ENCODE peak calls at places on chromosomes 5 and 9, in seven cellular contexts. One of them, this sample, is unnamed.

GRCh38 chr5:71887680-71888079 is 168.6 kb downstream of the CARTPT start:
- DNase-seq in GM06990: peak
- DNase-seq in CD4-positive, alpha-beta T cell: no peak
- DNase-seq in NCI-H1436: peak
- DNase-seq in stromal cell of bone marrow: peak
- DNase-seq in left colon: no peak
- DNase-seq in mucosa of descending colon: no peak
- DNase-seq in this sample: peak

GRCh38 chr5:39211773-39212172 is 7.6 kb downstream of the FYB1 start:
- DNase-seq in left colon: no peak
- DNase-seq in NCI-H1436: no peak
- DNase-seq in GM06990: no peak
- DNase-seq in stromal cell of bone marrow: no peak
- DNase-seq in mucosa of descending colon: no peak
- DNase-seq in CD4-positive, alpha-beta T cell: no peak
- DNase-seq in this sample: no peak

GRCh38 chr5:160287378-160288051 is 24.8 kb downstream of the CCNJL start:
- DNase-seq in CD4-positive, alpha-beta T cell: no peak
- DNase-seq in left colon: peak
- DNase-seq in GM06990: no peak
- DNase-seq in NCI-H1436: no peak
- DNase-seq in mucosa of descending colon: peak
- DNase-seq in stromal cell of bone marrow: no peak
- DNase-seq in this sample: no peak

GRCh38 chr9:89522261-89522978 is 24.5 kb upstream of the SEMA4D start:
- DNase-seq in GM06990: peak
- DNase-seq in mucosa of descending colon: no peak
- DNase-seq in NCI-H1436: no peak
- DNase-seq in stromal cell of bone marrow: no peak
- DNase-seq in CD4-positive, alpha-beta T cell: peak
- DNase-seq in left colon: peak
- DNase-seq in this sample: no peak

GRCh38 chr9:89654025-89654662 is 49.3 kb downstream of the GADD45G start:
- DNase-seq in NCI-H1436: no peak
- DNase-seq in stromal cell of bone marrow: no peak
- DNase-seq in left colon: no peak
- DNase-seq in GM06990: no peak
- DNase-seq in mucosa of descending colon: no peak
- DNase-seq in CD4-positive, alpha-beta T cell: no peak
- DNase-seq in this sample: no peak

GRCh38 chr5:73499187-73499586 is 945 bp downstream of the BTF3 start:
- DNase-seq in mucosa of descending colon: no peak
- DNase-seq in GM06990: no peak
- DNase-seq in left colon: no peak
- DNase-seq in NCI-H1436: no peak
- DNase-seq in CD4-positive, alpha-beta T cell: no peak
- DNase-seq in stromal cell of bone marrow: no peak
- DNase-seq in this sample: no peak

GRCh38 chr9:69153707-69154521 is 20.2 kb upstream of the TJP2 start:
- DNase-seq in left colon: no peak
- DNase-seq in stromal cell of bone marrow: no peak
- DNase-seq in mucosa of descending colon: no peak
- DNase-seq in GM06990: no peak
- DNase-seq in NCI-H1436: no peak
- DNase-seq in CD4-positive, alpha-beta T cell: no peak
- DNase-seq in this sample: no peak

GRCh38 chr5:53343187-53343586 is 137.2 kb upstream of the FST start:
- DNase-seq in CD4-positive, alpha-beta T cell: no peak
- DNase-seq in NCI-H1436: no peak
- DNase-seq in GM06990: no peak
- DNase-seq in mucosa of descending colon: no peak
- DNase-seq in left colon: no peak
- DNase-seq in stromal cell of bone marrow: peak
- DNase-seq in this sample: no peak

GRCh38 chr9:81455417-81455816 is 233.9 kb downstream of the TLE1 start:
- DNase-seq in stromal cell of bone marrow: no peak
- DNase-seq in GM06990: no peak
- DNase-seq in mucosa of descending colon: no peak
- DNase-seq in left colon: no peak
- DNase-seq in NCI-H1436: no peak
- DNase-seq in CD4-positive, alpha-beta T cell: no peak
- DNase-seq in this sample: no peak

GRCh38 chr5:65727491-65728156 is 5.6 kb downstream of the NLN start:
- DNase-seq in mucosa of descending colon: no peak
- DNase-seq in left colon: no peak
- DNase-seq in NCI-H1436: no peak
- DNase-seq in CD4-positive, alpha-beta T cell: no peak
- DNase-seq in GM06990: no peak
- DNase-seq in stromal cell of bone marrow: no peak
- DNase-seq in this sample: no peak

GRCh38 chr5:38878391-38879090 is 32.7 kb downstream of the OSMR start:
- DNase-seq in mucosa of descending colon: no peak
- DNase-seq in GM06990: no peak
- DNase-seq in NCI-H1436: no peak
- DNase-seq in stromal cell of bone marrow: no peak
- DNase-seq in CD4-positive, alpha-beta T cell: no peak
- DNase-seq in left colon: no peak
- DNase-seq in this sample: no peak

This sample was measured in NCI-H526.